ENCODE peak calls at places on chromosomes 13 and 19, in seven cellular contexts. One of them, this sample, is unnamed.

GRCh38 chr13:47146991-47147783 is 250.3 kb upstream of the HTR2A start:
- ATAC-seq in aorta: no peak
- ATAC-seq in mucosa of descending colon: no peak
- ATAC-seq in activated naive CD4-positive, alpha-beta T cell treated with anti-CD3 and anti-CD28 coated beads, Interleukin-2, amount 50 U/mL, for 72 hours: no peak
- ATAC-seq in RWPE2: no peak
- ATAC-seq in natural killer cell treated with Interleukin-12 subunit alpha and Interleukin-12 subunit beta and Interleukin-15 and Interleukin-18, amount 100 ng/mL, for 72 hours: no peak
- ATAC-seq in naive thymus-derived CD4-positive, alpha-beta T cell: no peak
- ATAC-seq in this sample: no peak

GRCh38 chr19:51098366-51099069 is 9.7 kb downstream of the CTU1 start:
- ATAC-seq in activated naive CD4-positive, alpha-beta T cell treated with anti-CD3 and anti-CD28 coated beads, Interleukin-2, amount 50 U/mL, for 72 hours: peak
- ATAC-seq in RWPE2: no peak
- ATAC-seq in naive thymus-derived CD4-positive, alpha-beta T cell: peak
- ATAC-seq in aorta: peak
- ATAC-seq in mucosa of descending colon: no peak
- ATAC-seq in natural killer cell treated with Interleukin-12 subunit alpha and Interleukin-12 subunit beta and Interleukin-15 and Interleukin-18, amount 100 ng/mL, for 72 hours: peak
- ATAC-seq in this sample: no peak

GRCh38 chr13:30364133-30364532 is 56.8 kb upstream of the KATNAL1 start:
- ATAC-seq in RWPE2: no peak
- ATAC-seq in natural killer cell treated with Interleukin-12 subunit alpha and Interleukin-12 subunit beta and Interleukin-15 and Interleukin-18, amount 100 ng/mL, for 72 hours: no peak
- ATAC-seq in aorta: no peak
- ATAC-seq in activated naive CD4-positive, alpha-beta T cell treated with anti-CD3 and anti-CD28 coated beads, Interleukin-2, amount 50 U/mL, for 72 hours: no peak
- ATAC-seq in mucosa of descending colon: no peak
- ATAC-seq in naive thymus-derived CD4-positive, alpha-beta T cell: no peak
- ATAC-seq in this sample: peak

GRCh38 chr13:40172878-40173277 is 493.6 kb downstream of the FOXO1 start:
- ATAC-seq in RWPE2: no peak
- ATAC-seq in natural killer cell treated with Interleukin-12 subunit alpha and Interleukin-12 subunit beta and Interleukin-15 and Interleukin-18, amount 100 ng/mL, for 72 hours: no peak
- ATAC-seq in activated naive CD4-positive, alpha-beta T cell treated with anti-CD3 and anti-CD28 coated beads, Interleukin-2, amount 50 U/mL, for 72 hours: no peak
- ATAC-seq in aorta: no peak
- ATAC-seq in naive thymus-derived CD4-positive, alpha-beta T cell: no peak
- ATAC-seq in mucosa of descending colon: no peak
- ATAC-seq in this sample: no peak

GRCh38 chr19:4115818-4116385 is 8.0 kb downstream of the MAP2K2 start:
- ATAC-seq in RWPE2: no peak
- ATAC-seq in aorta: no peak
- ATAC-seq in natural killer cell treated with Interleukin-12 subunit alpha and Interleukin-12 subunit beta and Interleukin-15 and Interleukin-18, amount 100 ng/mL, for 72 hours: peak
- ATAC-seq in activated naive CD4-positive, alpha-beta T cell treated with anti-CD3 and anti-CD28 coated beads, Interleukin-2, amount 50 U/mL, for 72 hours: peak
- ATAC-seq in naive thymus-derived CD4-positive, alpha-beta T cell: no peak
- ATAC-seq in mucosa of descending colon: no peak
- ATAC-seq in this sample: no peak

GRCh38 chr19:12840091-12841079 is 2.1 kb downstream of the MAST1 start:
- ATAC-seq in natural killer cell treated with Interleukin-12 subunit alpha and Interleukin-12 subunit beta and Interleukin-15 and Interleukin-18, amount 100 ng/mL, for 72 hours: peak
- ATAC-seq in RWPE2: peak
- ATAC-seq in aorta: no peak
- ATAC-seq in activated naive CD4-positive, alpha-beta T cell treated with anti-CD3 and anti-CD28 coated beads, Interleukin-2, amount 50 U/mL, for 72 hours: no peak
- ATAC-seq in naive thymus-derived CD4-positive, alpha-beta T cell: peak
- ATAC-seq in mucosa of descending colon: peak
- ATAC-seq in this sample: peak

GRCh38 chr19:48186541-48186991 is 16.1 kb downstream of the ZSWIM9 start:
- ATAC-seq in natural killer cell treated with Interleukin-12 subunit alpha and Interleukin-12 subunit beta and Interleukin-15 and Interleukin-18, amount 100 ng/mL, for 72 hours: no peak
- ATAC-seq in RWPE2: no peak
- ATAC-seq in mucosa of descending colon: no peak
- ATAC-seq in activated naive CD4-positive, alpha-beta T cell treated with anti-CD3 and anti-CD28 coated beads, Interleukin-2, amount 50 U/mL, for 72 hours: no peak
- ATAC-seq in naive thymus-derived CD4-positive, alpha-beta T cell: no peak
- ATAC-seq in aorta: no peak
- ATAC-seq in this sample: no peak

GRCh38 chr19:49710372-49710951 is 19.5 kb downstream of the CPT1C start:
- ATAC-seq in aorta: no peak
- ATAC-seq in naive thymus-derived CD4-positive, alpha-beta T cell: no peak
- ATAC-seq in activated naive CD4-positive, alpha-beta T cell treated with anti-CD3 and anti-CD28 coated beads, Interleukin-2, amount 50 U/mL, for 72 hours: no peak
- ATAC-seq in RWPE2: peak
- ATAC-seq in natural killer cell treated with Interleukin-12 subunit alpha and Interleukin-12 subunit beta and Interleukin-15 and Interleukin-18, amount 100 ng/mL, for 72 hours: no peak
- ATAC-seq in mucosa of descending colon: no peak
- ATAC-seq in this sample: no peak

GRCh38 chr13:38577048-38577447 is 109.8 kb upstream of the FREM2 start:
- ATAC-seq in mucosa of descending colon: no peak
- ATAC-seq in natural killer cell treated with Interleukin-12 subunit alpha and Interleukin-12 subunit beta and Interleukin-15 and Interleukin-18, amount 100 ng/mL, for 72 hours: no peak
- ATAC-seq in aorta: no peak
- ATAC-seq in RWPE2: no peak
- ATAC-seq in activated naive CD4-positive, alpha-beta T cell treated with anti-CD3 and anti-CD28 coated beads, Interleukin-2, amount 50 U/mL, for 72 hours: no peak
- ATAC-seq in naive thymus-derived CD4-positive, alpha-beta T cell: no peak
- ATAC-seq in this sample: no peak

GRCh38 chr13:30676672-30677071 is 58.7 kb upstream of the ALOX5AP start:
- ATAC-seq in naive thymus-derived CD4-positive, alpha-beta T cell: no peak
- ATAC-seq in natural killer cell treated with Interleukin-12 subunit alpha and Interleukin-12 subunit beta and Interleukin-15 and Interleukin-18, amount 100 ng/mL, for 72 hours: no peak
- ATAC-seq in activated naive CD4-positive, alpha-beta T cell treated with anti-CD3 and anti-CD28 coated beads, Interleukin-2, amount 50 U/mL, for 72 hours: no peak
- ATAC-seq in aorta: no peak
- ATAC-seq in RWPE2: peak
- ATAC-seq in mucosa of descending colon: no peak
- ATAC-seq in this sample: no peak

GRCh38 chr13:35784286-35784951 is 307.9 kb upstream of the MAB21L1 start:
- ATAC-seq in RWPE2: no peak
- ATAC-seq in naive thymus-derived CD4-positive, alpha-beta T cell: no peak
- ATAC-seq in aorta: no peak
- ATAC-seq in activated naive CD4-positive, alpha-beta T cell treated with anti-CD3 and anti-CD28 coated beads, Interleukin-2, amount 50 U/mL, for 72 hours: no peak
- ATAC-seq in mucosa of descending colon: no peak
- ATAC-seq in natural killer cell treated with Interleukin-12 subunit alpha and Interleukin-12 subunit beta and Interleukin-15 and Interleukin-18, amount 100 ng/mL, for 72 hours: no peak
- ATAC-seq in this sample: no peak

GRCh38 chr19:49421039-49421877 is 2.0 kb downstream of the PTH2 start:
- ATAC-seq in mucosa of descending colon: peak
- ATAC-seq in naive thymus-derived CD4-positive, alpha-beta T cell: peak
- ATAC-seq in activated naive CD4-positive, alpha-beta T cell treated with anti-CD3 and anti-CD28 coated beads, Interleukin-2, amount 50 U/mL, for 72 hours: no peak
- ATAC-seq in RWPE2: peak
- ATAC-seq in aorta: no peak
- ATAC-seq in natural killer cell treated with Interleukin-12 subunit alpha and Interleukin-12 subunit beta and Interleukin-15 and Interleukin-18, amount 100 ng/mL, for 72 hours: peak
- ATAC-seq in this sample: peak

GRCh38 chr19:45933759-45934158 is 19.2 kb upstream of the NANOS2 start:
- ATAC-seq in aorta: no peak
- ATAC-seq in mucosa of descending colon: no peak
- ATAC-seq in RWPE2: no peak
- ATAC-seq in naive thymus-derived CD4-positive, alpha-beta T cell: no peak
- ATAC-seq in activated naive CD4-positive, alpha-beta T cell treated with anti-CD3 and anti-CD28 coated beads, Interleukin-2, amount 50 U/mL, for 72 hours: no peak
- ATAC-seq in natural killer cell treated with Interleukin-12 subunit alpha and Interleukin-12 subunit beta and Interleukin-15 and Interleukin-18, amount 100 ng/mL, for 72 hours: no peak
- ATAC-seq in this sample: no peak

GRCh38 chr13:68584776-68585175 is 1354.6 kb upstream of the PCDH9 start:
- ATAC-seq in naive thymus-derived CD4-positive, alpha-beta T cell: no peak
- ATAC-seq in activated naive CD4-positive, alpha-beta T cell treated with anti-CD3 and anti-CD28 coated beads, Interleukin-2, amount 50 U/mL, for 72 hours: no peak
- ATAC-seq in aorta: no peak
- ATAC-seq in mucosa of descending colon: no peak
- ATAC-seq in natural killer cell treated with Interleukin-12 subunit alpha and Interleukin-12 subunit beta and Interleukin-15 and Interleukin-18, amount 100 ng/mL, for 72 hours: no peak
- ATAC-seq in RWPE2: no peak
- ATAC-seq in this sample: no peak

GRCh38 chr13:99982021-99982740 is 597 bp downstream of the ZIC2 start:
- ATAC-seq in activated naive CD4-positive, alpha-beta T cell treated with anti-CD3 and anti-CD28 coated beads, Interleukin-2, amount 50 U/mL, for 72 hours: no peak
- ATAC-seq in natural killer cell treated with Interleukin-12 subunit alpha and Interleukin-12 subunit beta and Interleukin-15 and Interleukin-18, amount 100 ng/mL, for 72 hours: peak
- ATAC-seq in RWPE2: peak
- ATAC-seq in naive thymus-derived CD4-positive, alpha-beta T cell: peak
- ATAC-seq in aorta: no peak
- ATAC-seq in mucosa of descending colon: peak
- ATAC-seq in this sample: no peak

GRCh38 chr19:41310031-41310831 is at the start of gene CCDC97:
- ATAC-seq in aorta: peak
- ATAC-seq in natural killer cell treated with Interleukin-12 subunit alpha and Interleukin-12 subunit beta and Interleukin-15 and Interleukin-18, amount 100 ng/mL, for 72 hours: peak
- ATAC-seq in RWPE2: peak
- ATAC-seq in mucosa of descending colon: peak
- ATAC-seq in naive thymus-derived CD4-positive, alpha-beta T cell: peak
- ATAC-seq in activated naive CD4-positive, alpha-beta T cell treated with anti-CD3 and anti-CD28 coated beads, Interleukin-2, amount 50 U/mL, for 72 hours: peak
- ATAC-seq in this sample: peak

GRCh38 chr13:99313941-99314340 is 6.7 kb upstream of the GPR183 start:
- ATAC-seq in mucosa of descending colon: peak
- ATAC-seq in RWPE2: no peak
- ATAC-seq in naive thymus-derived CD4-positive, alpha-beta T cell: no peak
- ATAC-seq in aorta: no peak
- ATAC-seq in activated naive CD4-positive, alpha-beta T cell treated with anti-CD3 and anti-CD28 coated beads, Interleukin-2, amount 50 U/mL, for 72 hours: no peak
- ATAC-seq in natural killer cell treated with Interleukin-12 subunit alpha and Interleukin-12 subunit beta and Interleukin-15 and Interleukin-18, amount 100 ng/mL, for 72 hours: no peak
- ATAC-seq in this sample: no peak

GRCh38 chr13:48181482-48182145 is 51.4 kb upstream of the ITM2B start:
- ATAC-seq in mucosa of descending colon: no peak
- ATAC-seq in activated naive CD4-positive, alpha-beta T cell treated with anti-CD3 and anti-CD28 coated beads, Interleukin-2, amount 50 U/mL, for 72 hours: no peak
- ATAC-seq in naive thymus-derived CD4-positive, alpha-beta T cell: peak
- ATAC-seq in natural killer cell treated with Interleukin-12 subunit alpha and Interleukin-12 subunit beta and Interleukin-15 and Interleukin-18, amount 100 ng/mL, for 72 hours: no peak
- ATAC-seq in aorta: no peak
- ATAC-seq in RWPE2: no peak
- ATAC-seq in this sample: no peak

GRCh38 chr13:97235549-97236206 is 13.5 kb downstream of the MBNL2 start:
- ATAC-seq in naive thymus-derived CD4-positive, alpha-beta T cell: no peak
- ATAC-seq in RWPE2: no peak
- ATAC-seq in mucosa of descending colon: peak
- ATAC-seq in aorta: no peak
- ATAC-seq in activated naive CD4-positive, alpha-beta T cell treated with anti-CD3 and anti-CD28 coated beads, Interleukin-2, amount 50 U/mL, for 72 hours: no peak
- ATAC-seq in natural killer cell treated with Interleukin-12 subunit alpha and Interleukin-12 subunit beta and Interleukin-15 and Interleukin-18, amount 100 ng/mL, for 72 hours: no peak
- ATAC-seq in this sample: peak

GRCh38 chr19:39197808-39198207 is 1.0 kb downstream of the NCCRP1 start:
- ATAC-seq in RWPE2: peak
- ATAC-seq in activated naive CD4-positive, alpha-beta T cell treated with anti-CD3 and anti-CD28 coated beads, Interleukin-2, amount 50 U/mL, for 72 hours: no peak
- ATAC-seq in mucosa of descending colon: no peak
- ATAC-seq in naive thymus-derived CD4-positive, alpha-beta T cell: no peak
- ATAC-seq in aorta: no peak
- ATAC-seq in natural killer cell treated with Interleukin-12 subunit alpha and Interleukin-12 subunit beta and Interleukin-15 and Interleukin-18, amount 100 ng/mL, for 72 hours: no peak
- ATAC-seq in this sample: no peak

GRCh38 chr13:106490887-106491321 is 44.6 kb downstream of the EFNB2 start:
- ATAC-seq in activated naive CD4-positive, alpha-beta T cell treated with anti-CD3 and anti-CD28 coated beads, Interleukin-2, amount 50 U/mL, for 72 hours: no peak
- ATAC-seq in RWPE2: no peak
- ATAC-seq in natural killer cell treated with Interleukin-12 subunit alpha and Interleukin-12 subunit beta and Interleukin-15 and Interleukin-18, amount 100 ng/mL, for 72 hours: no peak
- ATAC-seq in naive thymus-derived CD4-positive, alpha-beta T cell: peak
- ATAC-seq in aorta: no peak
- ATAC-seq in mucosa of descending colon: no peak
- ATAC-seq in this sample: no peak

GRCh38 chr13:99926014-99926731 is 45.4 kb downstream of the ZIC5 start:
- ATAC-seq in activated naive CD4-positive, alpha-beta T cell treated with anti-CD3 and anti-CD28 coated beads, Interleukin-2, amount 50 U/mL, for 72 hours: no peak
- ATAC-seq in natural killer cell treated with Interleukin-12 subunit alpha and Interleukin-12 subunit beta and Interleukin-15 and Interleukin-18, amount 100 ng/mL, for 72 hours: no peak
- ATAC-seq in naive thymus-derived CD4-positive, alpha-beta T cell: no peak
- ATAC-seq in RWPE2: peak
- ATAC-seq in mucosa of descending colon: peak
- ATAC-seq in aorta: peak
- ATAC-seq in this sample: peak

This sample was measured in SK-N-SH treated with all-trans-retinoic acid at 6 μM for 48 hours.